ENCODE peak calls at places on chromosome 21, in eight cellular contexts. X is mammary epithelial cell, M is neuronal stem cell, B is HCT116, C is fibroblast of lung, T is adipocyte, K is Karpas-422, J is IMR-90. L is an unnamed sample.
A peak's percentile ranks its signal among the peaks of the same experiment; 100 is the strongest.

GRCh38 chr21:43283136-43283924 is 114.5 kb downstream of the CRYAA start:
- DNase-seq in K (no peak), X (no peak), J (no peak), B (no peak), C (no peak), M (no peak), T (no peak), L (no peak)

GRCh38 chr21:18493420-18493819 is 89.8 kb upstream of the TMPRSS15 start:
- DNase-seq in J (no peak), T (no peak), K (no peak), C (peak; percentile 28), X (peak; percentile 1), B (no peak), M (no peak), L (no peak)

GRCh38 chr21:17492415-17493168 is 20.3 kb upstream of the CXADR start:
- DNase-seq in C (no peak), J (no peak), X (peak; percentile 85), B (no peak), K (no peak), T (no peak), M (no peak), L (no peak)

GRCh38 chr21:20424943-20425342 is 573.3 kb upstream of the NCAM2 start:
- DNase-seq in C (no peak), M (no peak), T (no peak), K (peak; percentile 44), J (no peak), X (no peak), B (no peak), L (no peak)

GRCh38 chr21:17793675-17794123 is 25.5 kb downstream of the C21orf91 start:
- DNase-seq in B (no peak), K (no peak), M (no peak), X (no peak), C (peak; percentile 53), J (peak; percentile 70), T (peak; percentile 47), L (no peak)

GRCh38 chr21:46551636-46552241 is 53.1 kb downstream of the S100B start:
- DNase-seq in K (no peak), C (no peak), T (no peak), J (no peak), B (no peak), M (no peak), X (no peak), L (no peak)

GRCh38 chr21:25371831-25372434 is 235.3 kb downstream of the MRPL39 start:
- DNase-seq in T (no peak), J (no peak), B (no peak), K (no peak), X (no peak), M (no peak), C (peak; percentile 26), L (no peak)

GRCh38 chr21:41403966-41404365 is 22.1 kb upstream of the MX1 start:
- DNase-seq in J (no peak), X (no peak), K (peak; percentile 29), B (no peak), C (no peak), M (no peak), T (no peak), L (no peak)

GRCh38 chr21:17438642-17439041 is 74.2 kb upstream of the CXADR start:
- DNase-seq in M (peak; percentile 78), K (no peak), J (no peak), C (no peak), T (no peak), B (no peak), X (no peak), L (no peak)

GRCh38 chr21:42830456-42831455 is 48.6 kb downstream of the WDR4 start:
- DNase-seq in J (no peak), M (no peak), K (peak; percentile 64), B (no peak), T (no peak), C (no peak), X (no peak), L (no peak)

GRCh38 chr21:26140185-26140584 is 30.4 kb downstream of the APP start:
- DNase-seq in K (no peak), M (no peak), J (peak; percentile 99), X (peak; percentile 90), B (peak; percentile 90), C (peak; percentile 99), T (peak; percentile 80), L (no peak)

GRCh38 chr21:40345700-40346099 is 478.5 kb downstream of the PCP4 start:
- DNase-seq in T (no peak), B (no peak), K (no peak), X (no peak), C (no peak), J (no peak), M (no peak), L (no peak)

GRCh38 chr21:41863439-41863740 is 15.8 kb downstream of the PRDM15 start:
- DNase-seq in B (no peak), C (no peak), X (no peak), J (no peak), T (no peak), K (no peak), M (no peak), L (no peak)

GRCh38 chr21:20739421-20739820 is 258.8 kb upstream of the NCAM2 start:
- DNase-seq in C (no peak), M (no peak), K (peak; percentile 79), J (no peak), X (no peak), B (no peak), T (no peak), L (no peak)

GRCh38 chr21:23093259-23093658 is 2095.1 kb downstream of the NCAM2 start:
- DNase-seq in X (no peak), M (no peak), J (no peak), C (no peak), T (no peak), K (no peak), B (no peak), L (no peak)

GRCh38 chr21:14528815-14529214 is 17.3 kb downstream of the SAMSN1 start:
- DNase-seq in X (no peak), C (no peak), J (no peak), K (no peak), M (no peak), T (no peak), B (no peak), L (no peak)
- H3K4me1 ChIP-seq in X (peaks cover 6% of the 10 kb centered on the region), C (no peaks in the 10 kb centered on the region), J (no peaks in the 10 kb centered on the region), K (no peaks in the 10 kb centered on the region), M (no peaks in the 10 kb centered on the region), T (peaks cover 24% of the 10 kb centered on the region), B (peaks cover 6% of the 10 kb centered on the region), L (peaks cover 21% of the 10 kb centered on the region)

DNA sequence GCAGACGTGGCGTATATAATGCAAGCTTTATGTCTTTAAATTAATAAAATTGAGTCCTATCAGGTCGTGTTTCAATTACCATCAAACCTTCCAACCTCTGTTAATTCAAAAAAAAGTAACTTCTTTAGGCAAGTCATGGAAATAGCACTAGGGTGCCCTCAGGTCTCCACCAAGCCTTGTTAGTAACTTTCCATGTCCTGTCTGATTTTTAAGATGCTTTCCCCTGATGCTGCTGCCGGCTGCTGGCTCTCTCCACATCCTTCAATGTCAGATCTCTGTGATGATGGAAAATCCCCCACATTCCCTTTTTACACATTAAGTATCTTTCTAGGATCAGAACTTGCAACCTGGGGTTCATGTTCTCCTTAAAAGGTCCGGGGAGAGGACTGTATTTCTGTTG is 3.0 kb downstream of the ERG start:
- DNase-seq in B (no peak), J (no peak), K (no peak), C (no peak), X (no peak), T (no peak), M (no peak), L (no peak)
- H3K9ac ChIP-seq in B (no peak overlapping the region), J (no peak overlapping the region), K (no peak overlapping the region), C (no peak overlapping the region), X (no peak overlapping the region), T (no peak overlapping the region), M (no peak overlapping the region), L (no peak overlapping the region)

GRCh38 chr21:44929242-44929798 is 8.6 kb upstream of the ITGB2 start:
- DNase-seq in J (no peak), M (no peak), C (no peak), K (peak; percentile 75), T (no peak), X (no peak), B (no peak), L (no peak)
- H3K4me1 ChIP-seq in J (peaks cover 28% of the 10 kb centered on the region), M (peaks cover 28% of the 10 kb centered on the region), C (peaks cover 14% of the 10 kb centered on the region), K (peaks cover 91% of the 10 kb centered on the region), T (peaks cover 53% of the 10 kb centered on the region), X (peaks cover 52% of the 10 kb centered on the region), B (peaks cover 20% of the 10 kb centered on the region), L (peaks cover 47% of the 10 kb centered on the region)

GRCh38 chr21:38989745-38990423 is 184.2 kb downstream of the ETS2 start:
- DNase-seq in B (no peak), T (peak; percentile 88), C (peak; percentile 85), J (peak; percentile 94), K (no peak), M (peak; percentile 18), X (peak; percentile 91), L (no peak)

GRCh38 chr21:38990424-38990794 is 184.7 kb downstream of the ETS2 start:
- DNase-seq in K (no peak), J (no peak), X (no peak), T (peak; percentile 21), M (no peak), C (no peak), B (no peak), L (no peak)

GRCh38 chr21:38988211-38989096 is 182.7 kb downstream of the ETS2 start:
- DNase-seq in K (no peak), C (no peak), B (no peak), T (peak; percentile 18), M (no peak), X (no peak), J (no peak), L (no peak)

GRCh38 chr21:38987551-38988210 is 182.0 kb downstream of the ETS2 start:
- DNase-seq in T (peak; percentile 13), J (no peak), B (no peak), C (no peak), M (no peak), X (no peak), K (no peak), L (no peak)

DNA sequence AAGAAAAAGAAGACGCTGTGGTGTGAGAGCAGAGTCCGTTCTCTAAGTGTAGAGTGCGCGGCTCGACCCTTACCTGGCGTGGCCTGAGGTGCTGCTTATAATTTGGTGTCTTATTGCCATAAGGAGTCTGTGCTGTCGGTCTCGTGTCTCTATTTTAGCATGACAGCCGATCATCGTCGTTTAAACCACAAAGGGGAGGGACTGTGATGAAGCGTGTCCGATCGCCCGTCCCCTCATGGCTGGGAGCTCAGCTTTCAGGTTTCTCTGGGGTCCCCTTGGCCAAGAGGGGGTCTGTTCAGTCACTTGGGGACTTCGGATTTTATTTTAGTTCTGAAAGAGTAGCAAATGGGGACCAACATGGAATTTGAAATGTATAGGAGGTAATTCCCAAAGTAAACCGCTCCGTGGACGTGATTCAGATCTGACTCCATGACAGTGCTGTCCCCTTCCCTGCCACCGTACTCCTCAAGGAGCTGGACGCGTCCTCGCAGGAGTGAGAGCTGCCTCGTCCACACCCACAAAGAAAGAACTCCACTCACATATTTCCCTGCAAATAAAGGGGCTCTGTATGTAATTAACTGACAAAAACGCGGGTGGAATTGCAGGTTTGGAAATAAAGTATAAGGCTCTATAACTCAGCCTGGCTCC is 183.5 kb downstream of the ETS2 start:
- DNase-seq in B (no peak), T (no peak), K (no peak), X (no peak), M (no peak), J (no peak), C (no peak), L (no peak)
- H3K9ac ChIP-seq in B (no peak overlapping the region), T (no peak overlapping the region), K (no peak overlapping the region), X (no peak overlapping the region), M (no peak overlapping the region), J (peak overlapping the region; percentile 30), C (no peak overlapping the region), L (no peak overlapping the region)